ENCODE peak calls at places on chromosome 13, in four cellular contexts. One of them, this sample, is unnamed.

GRCh38 chr13:44796597-44797517 is 192.4 kb downstream of the NUFIP1 start:
- DNase-seq in T-cell: no peak
- DNase-seq in stimulated activated CD4-positive, alpha-beta T cell treated with anti-CD3 and anti-CD28 coated beads, Interleukin-15, amount 100 ng/mL, for 24 hours: no peak
- DNase-seq in choroid plexus epithelial cell: no peak
- DNase-seq in this sample: no peak

GRCh38 chr13:97307544-97307881 is 85.4 kb downstream of the MBNL2 start:
- DNase-seq in choroid plexus epithelial cell: no peak
- DNase-seq in stimulated activated CD4-positive, alpha-beta T cell treated with anti-CD3 and anti-CD28 coated beads, Interleukin-15, amount 100 ng/mL, for 24 hours: no peak
- DNase-seq in T-cell: no peak
- DNase-seq in this sample: no peak

GRCh38 chr13:80436571-80437169 is 95.7 kb upstream of the SPRY2 start:
- DNase-seq in choroid plexus epithelial cell: peak; percentile 68
- DNase-seq in T-cell: no peak
- DNase-seq in stimulated activated CD4-positive, alpha-beta T cell treated with anti-CD3 and anti-CD28 coated beads, Interleukin-15, amount 100 ng/mL, for 24 hours: no peak
- DNase-seq in this sample: no peak

GRCh38 chr13:46172531-46172991 is 9.4 kb downstream of the LCP1 start:
- DNase-seq in T-cell: peak; percentile 75
- DNase-seq in choroid plexus epithelial cell: no peak
- DNase-seq in stimulated activated CD4-positive, alpha-beta T cell treated with anti-CD3 and anti-CD28 coated beads, Interleukin-15, amount 100 ng/mL, for 24 hours: peak; percentile 51
- DNase-seq in this sample: peak; percentile 53

GRCh38 chr13:48429886-48430285 is 17.0 kb upstream of the LPAR6 start:
- DNase-seq in choroid plexus epithelial cell: no peak
- DNase-seq in stimulated activated CD4-positive, alpha-beta T cell treated with anti-CD3 and anti-CD28 coated beads, Interleukin-15, amount 100 ng/mL, for 24 hours: no peak
- DNase-seq in T-cell: no peak
- DNase-seq in this sample: no peak

GRCh38 chr13:29535663-29536655 is 59.5 kb downstream of the SLC7A1 start:
- DNase-seq in stimulated activated CD4-positive, alpha-beta T cell treated with anti-CD3 and anti-CD28 coated beads, Interleukin-15, amount 100 ng/mL, for 24 hours: no peak
- DNase-seq in T-cell: no peak
- DNase-seq in choroid plexus epithelial cell: no peak
- DNase-seq in this sample: no peak

GRCh38 chr13:83935566-83935965 is 53.3 kb upstream of the SLITRK1 start:
- DNase-seq in T-cell: no peak
- DNase-seq in stimulated activated CD4-positive, alpha-beta T cell treated with anti-CD3 and anti-CD28 coated beads, Interleukin-15, amount 100 ng/mL, for 24 hours: no peak
- DNase-seq in choroid plexus epithelial cell: no peak
- DNase-seq in this sample: no peak

GRCh38 chr13:99301056-99301838 is 6.0 kb downstream of the GPR183 start:
- DNase-seq in T-cell: no peak
- DNase-seq in choroid plexus epithelial cell: no peak
- DNase-seq in stimulated activated CD4-positive, alpha-beta T cell treated with anti-CD3 and anti-CD28 coated beads, Interleukin-15, amount 100 ng/mL, for 24 hours: no peak
- DNase-seq in this sample: no peak

GRCh38 chr13:33070713-33071112 is 54.5 kb downstream of the KL start:
- DNase-seq in T-cell: no peak
- DNase-seq in choroid plexus epithelial cell: peak; percentile 13
- DNase-seq in stimulated activated CD4-positive, alpha-beta T cell treated with anti-CD3 and anti-CD28 coated beads, Interleukin-15, amount 100 ng/mL, for 24 hours: no peak
- DNase-seq in this sample: no peak

GRCh38 chr13:79742923-79743322 is 262.0 kb downstream of the NDFIP2 start:
- DNase-seq in stimulated activated CD4-positive, alpha-beta T cell treated with anti-CD3 and anti-CD28 coated beads, Interleukin-15, amount 100 ng/mL, for 24 hours: no peak
- DNase-seq in T-cell: no peak
- DNase-seq in choroid plexus epithelial cell: no peak
- DNase-seq in this sample: no peak

GRCh38 chr13:44815507-44816074 is 173.7 kb downstream of the NUFIP1 start:
- DNase-seq in stimulated activated CD4-positive, alpha-beta T cell treated with anti-CD3 and anti-CD28 coated beads, Interleukin-15, amount 100 ng/mL, for 24 hours: peak; percentile 60
- DNase-seq in T-cell: no peak
- DNase-seq in choroid plexus epithelial cell: peak; percentile 99
- DNase-seq in this sample: peak; percentile 25

GRCh38 chr13:76293346-76293745 is 592.9 kb downstream of the KCTD12 start:
- DNase-seq in choroid plexus epithelial cell: peak; percentile 91
- DNase-seq in T-cell: no peak
- DNase-seq in stimulated activated CD4-positive, alpha-beta T cell treated with anti-CD3 and anti-CD28 coated beads, Interleukin-15, amount 100 ng/mL, for 24 hours: no peak
- DNase-seq in this sample: no peak

GRCh38 chr13:28489536-28489935 is 5.4 kb downstream of the FLT1 start:
- DNase-seq in choroid plexus epithelial cell: peak; percentile 72
- DNase-seq in stimulated activated CD4-positive, alpha-beta T cell treated with anti-CD3 and anti-CD28 coated beads, Interleukin-15, amount 100 ng/mL, for 24 hours: no peak
- DNase-seq in T-cell: no peak
- DNase-seq in this sample: no peak

GRCh38 chr13:94154362-94154761 is 325.1 kb downstream of the DCT start:
- DNase-seq in T-cell: no peak
- DNase-seq in stimulated activated CD4-positive, alpha-beta T cell treated with anti-CD3 and anti-CD28 coated beads, Interleukin-15, amount 100 ng/mL, for 24 hours: no peak
- DNase-seq in choroid plexus epithelial cell: peak; percentile 69
- DNase-seq in this sample: no peak

This sample was measured in stimulated activated naive CD8-positive, alpha-beta T cell treated with anti-CD3 and anti-CD28 coated beads, Interleukin-15, Interleukin-2, amounts not matched to agents 100 U/mL and 50 U/mL, for 24 hours.